ENCODE peak calls at places on chromosomes 7 and 10, in ten cellular contexts. One of them, this sample, is unnamed.

GRCh38 chr7:32093415-32094408 is 23.5 kb upstream of the PDE1C start:
- DNase-seq in transverse colon: no peak
- DNase-seq in stomach: peak; percentile 68
- DNase-seq in Panc1: no peak
- DNase-seq in K562: no peak
- DNase-seq in sigmoid colon: no peak
- DNase-seq in breast epithelium: no peak
- DNase-seq in prostate gland: peak; percentile 69
- DNase-seq in H1: no peak
- DNase-seq in HCT116: no peak
- DNase-seq in this sample: no peak

GRCh38 chr10:88342733-88343310 is 240.3 kb downstream of the RNLS start:
- DNase-seq in stomach: no peak
- DNase-seq in sigmoid colon: no peak
- DNase-seq in Panc1: no peak
- DNase-seq in prostate gland: no peak
- DNase-seq in HCT116: no peak
- DNase-seq in transverse colon: peak; percentile 17
- DNase-seq in breast epithelium: no peak
- DNase-seq in K562: no peak
- DNase-seq in H1: no peak
- DNase-seq in this sample: no peak

GRCh38 chr10:103441611-103442010 is 10.6 kb downstream of the CALHM2 start:
- DNase-seq in Panc1: no peak
- DNase-seq in prostate gland: no peak
- DNase-seq in breast epithelium: no peak
- DNase-seq in stomach: no peak
- DNase-seq in H1: no peak
- DNase-seq in K562: no peak
- DNase-seq in HCT116: no peak
- DNase-seq in transverse colon: no peak
- DNase-seq in sigmoid colon: no peak
- DNase-seq in this sample: no peak

GRCh38 chr10:58189269-58189668 is 78.4 kb downstream of the IPMK start:
- DNase-seq in prostate gland: peak; percentile 26
- DNase-seq in stomach: no peak
- DNase-seq in H1: no peak
- DNase-seq in K562: no peak
- DNase-seq in HCT116: no peak
- DNase-seq in Panc1: no peak
- DNase-seq in transverse colon: no peak
- DNase-seq in breast epithelium: no peak
- DNase-seq in sigmoid colon: no peak
- DNase-seq in this sample: no peak

GRCh38 chr10:20254078-20254477 is 437.8 kb downstream of the PLXDC2 start:
- DNase-seq in sigmoid colon: no peak
- DNase-seq in stomach: no peak
- DNase-seq in prostate gland: no peak
- DNase-seq in Panc1: no peak
- DNase-seq in transverse colon: no peak
- DNase-seq in H1: no peak
- DNase-seq in HCT116: no peak
- DNase-seq in K562: no peak
- DNase-seq in breast epithelium: no peak
- DNase-seq in this sample: no peak

GRCh38 chr7:30470783-30471182 is 7.8 kb downstream of the NOD1 start:
- DNase-seq in K562: peak; percentile 18
- DNase-seq in sigmoid colon: peak; percentile 87
- DNase-seq in HCT116: no peak
- DNase-seq in H1: no peak
- DNase-seq in prostate gland: no peak
- DNase-seq in stomach: no peak
- DNase-seq in breast epithelium: no peak
- DNase-seq in Panc1: no peak
- DNase-seq in transverse colon: peak; percentile 53
- DNase-seq in this sample: peak; percentile 92

GRCh38 chr10:117543245-117543998 is 876 bp downstream of the EMX2 start:
- DNase-seq in HCT116: no peak
- DNase-seq in transverse colon: no peak
- DNase-seq in H1: no peak
- DNase-seq in stomach: no peak
- DNase-seq in K562: no peak
- DNase-seq in prostate gland: no peak
- DNase-seq in breast epithelium: no peak
- DNase-seq in Panc1: no peak
- DNase-seq in sigmoid colon: no peak
- DNase-seq in this sample: no peak

GRCh38 chr10:102917962-102918816 is at the start of gene CNNM2:
- DNase-seq in stomach: peak; percentile 100
- DNase-seq in Panc1: peak; percentile 99
- DNase-seq in prostate gland: peak; percentile 100
- DNase-seq in transverse colon: peak; percentile 100
- DNase-seq in HCT116: peak; percentile 100
- DNase-seq in K562: peak; percentile 95
- DNase-seq in H1: peak; percentile 100
- DNase-seq in breast epithelium: peak; percentile 99
- DNase-seq in sigmoid colon: peak; percentile 100
- DNase-seq in this sample: peak; percentile 100

GRCh38 chr10:127937069-127937468 is 30.2 kb downstream of the PTPRE start:
- DNase-seq in prostate gland: no peak
- DNase-seq in K562: no peak
- DNase-seq in Panc1: no peak
- DNase-seq in stomach: no peak
- DNase-seq in sigmoid colon: no peak
- DNase-seq in HCT116: no peak
- DNase-seq in H1: no peak
- DNase-seq in breast epithelium: no peak
- DNase-seq in transverse colon: no peak
- DNase-seq in this sample: no peak

GRCh38 chr7:1170741-1171501 is 10.9 kb upstream of the ZFAND2A start:
- DNase-seq in transverse colon: no peak
- DNase-seq in H1: no peak
- DNase-seq in stomach: no peak
- DNase-seq in Panc1: no peak
- DNase-seq in sigmoid colon: no peak
- DNase-seq in prostate gland: no peak
- DNase-seq in K562: no peak
- DNase-seq in HCT116: no peak
- DNase-seq in breast epithelium: no peak
- DNase-seq in this sample: no peak

GRCh38 chr7:113768256-113768847 is 150.5 kb downstream of the PPP1R3A start:
- DNase-seq in transverse colon: no peak
- DNase-seq in prostate gland: no peak
- DNase-seq in breast epithelium: no peak
- DNase-seq in K562: no peak
- DNase-seq in H1: no peak
- DNase-seq in stomach: no peak
- DNase-seq in HCT116: no peak
- DNase-seq in Panc1: no peak
- DNase-seq in sigmoid colon: no peak
- DNase-seq in this sample: no peak

GRCh38 chr10:24617771-24618396 is 105.8 kb downstream of the ARHGAP21 start:
- DNase-seq in breast epithelium: no peak
- DNase-seq in stomach: peak; percentile 68
- DNase-seq in prostate gland: peak; percentile 7
- DNase-seq in HCT116: peak; percentile 45
- DNase-seq in sigmoid colon: peak; percentile 71
- DNase-seq in H1: peak; percentile 60
- DNase-seq in Panc1: peak; percentile 24
- DNase-seq in transverse colon: peak; percentile 66
- DNase-seq in K562: peak; percentile 65
- DNase-seq in this sample: peak; percentile 59

GRCh38 chr7:43511769-43512515 is 71.0 kb upstream of the STK17A start:
- DNase-seq in stomach: no peak
- DNase-seq in Panc1: no peak
- DNase-seq in H1: no peak
- DNase-seq in breast epithelium: no peak
- DNase-seq in sigmoid colon: no peak
- DNase-seq in prostate gland: no peak
- DNase-seq in HCT116: no peak
- DNase-seq in K562: no peak
- DNase-seq in transverse colon: no peak
- DNase-seq in this sample: no peak

GRCh38 chr10:5779753-5780152 is 33.5 kb downstream of the GDI2 start:
- DNase-seq in prostate gland: no peak
- DNase-seq in H1: no peak
- DNase-seq in sigmoid colon: no peak
- DNase-seq in K562: no peak
- DNase-seq in Panc1: no peak
- DNase-seq in HCT116: no peak
- DNase-seq in stomach: no peak
- DNase-seq in transverse colon: no peak
- DNase-seq in breast epithelium: no peak
- DNase-seq in this sample: no peak

GRCh38 chr7:82404094-82404493 is 39.5 kb downstream of the CACNA2D1 start:
- DNase-seq in HCT116: no peak
- DNase-seq in prostate gland: no peak
- DNase-seq in breast epithelium: no peak
- DNase-seq in sigmoid colon: no peak
- DNase-seq in K562: no peak
- DNase-seq in H1: no peak
- DNase-seq in Panc1: no peak
- DNase-seq in stomach: no peak
- DNase-seq in transverse colon: no peak
- DNase-seq in this sample: no peak

DNA sequence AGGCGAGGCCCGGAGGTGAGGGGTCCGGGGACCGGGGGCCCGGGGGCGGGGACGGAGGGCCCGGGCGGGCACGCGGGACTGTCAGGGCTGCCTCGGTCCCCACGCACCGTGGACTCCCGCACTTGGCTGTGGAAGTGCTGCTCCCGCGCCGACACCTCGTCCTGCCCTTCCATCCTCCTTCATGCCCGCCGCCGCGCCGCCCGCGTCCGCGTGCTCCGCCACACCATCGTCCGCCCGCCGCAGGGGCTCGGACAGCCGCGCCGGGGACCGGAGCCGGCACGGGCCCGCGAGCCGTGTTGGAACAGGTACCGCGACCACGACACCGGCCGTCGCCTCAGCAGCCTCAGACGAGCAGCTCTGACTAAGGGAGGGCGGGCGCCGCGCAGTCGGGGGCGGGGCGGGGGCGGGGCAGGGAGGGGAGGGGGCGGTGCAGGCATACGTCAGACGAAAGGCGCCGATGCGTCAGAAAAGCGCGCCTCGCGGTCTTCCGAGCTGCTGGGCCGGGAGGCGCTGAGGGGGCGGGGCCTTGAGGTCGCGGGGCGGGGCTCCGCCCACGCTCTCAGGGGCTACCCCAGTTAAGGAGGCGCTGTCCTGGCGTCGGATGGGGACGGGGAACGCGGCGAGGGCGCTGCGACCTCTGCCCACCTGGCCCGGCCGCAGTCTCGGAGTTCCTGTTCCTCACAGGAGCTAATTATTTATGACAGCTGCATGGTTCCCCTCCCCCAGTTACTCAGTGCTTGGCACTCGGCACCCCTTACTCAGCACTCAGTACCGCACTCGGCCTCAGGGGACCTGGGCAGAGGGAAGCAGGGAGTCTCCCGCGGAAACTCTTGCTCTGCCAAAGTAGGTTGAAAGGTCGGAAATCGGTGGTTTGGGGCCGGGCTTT is at the start of gene LMBR1:
- DNase-seq in Panc1: peak; percentile 80
- DNase-seq in transverse colon: peak; percentile 96
- DNase-seq in prostate gland: peak; percentile 94
- DNase-seq in HCT116: peak; percentile 88
- DNase-seq in stomach: peak; percentile 96
- DNase-seq in breast epithelium: peak; percentile 92
- DNase-seq in K562: peak; percentile 99
- DNase-seq in sigmoid colon: peak; percentile 97
- DNase-seq in H1: peak; percentile 91
- DNase-seq in this sample: peak; percentile 96
- TF ChIP-seq POLR2AphosphoS5 in Panc1: peak; percentile 88
- TF ChIP-seq POLR2AphosphoS5 in transverse colon: peak; percentile 61
- TF ChIP-seq POLR2AphosphoS5 in prostate gland: peak; percentile 93
- TF ChIP-seq POLR2AphosphoS5 in HCT116: peak; percentile 97
- TF ChIP-seq POLR2AphosphoS5 in stomach: peak; percentile 84
- TF ChIP-seq POLR2AphosphoS5 in breast epithelium: peak; percentile 81
- TF ChIP-seq POLR2AphosphoS5 in K562: peak; percentile 92
- TF ChIP-seq POLR2AphosphoS5 in sigmoid colon: peak; percentile 77
- TF ChIP-seq POLR2AphosphoS5 in H1: peak; percentile 77
- TF ChIP-seq POLR2AphosphoS5 in this sample: peak; percentile 76

DNA sequence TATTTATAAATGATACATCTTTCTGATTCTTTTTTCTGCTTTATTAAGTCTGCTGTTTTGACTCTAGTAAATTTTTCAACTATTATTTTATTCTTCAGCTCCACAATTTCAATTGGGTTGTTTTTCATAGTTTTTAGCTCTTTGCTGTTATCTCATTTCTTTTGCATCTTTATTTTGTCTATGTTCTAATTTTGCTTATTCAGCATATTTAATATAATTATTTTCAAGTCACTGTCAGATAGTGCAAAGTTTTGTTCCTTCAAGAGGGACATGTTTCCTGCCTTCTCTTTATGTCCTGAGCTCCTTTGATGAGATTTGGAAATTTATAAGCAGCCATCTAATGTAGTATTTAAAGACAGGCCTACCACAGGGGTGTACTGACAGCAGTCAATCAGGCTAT is 131.5 kb upstream of the ZNF722 start:
- DNase-seq in breast epithelium: no peak
- DNase-seq in stomach: no peak
- DNase-seq in prostate gland: no peak
- DNase-seq in HCT116: no peak
- DNase-seq in sigmoid colon: no peak
- DNase-seq in Panc1: no peak
- DNase-seq in H1: no peak
- DNase-seq in K562: no peak
- DNase-seq in transverse colon: no peak
- DNase-seq in this sample: no peak
- H3K9me3 ChIP-seq in breast epithelium: peaks cover 27% of the 10 kb centered on the region
- H3K9me3 ChIP-seq in stomach: no peaks in the 10 kb centered on the region
- H3K9me3 ChIP-seq in prostate gland: no peaks in the 10 kb centered on the region
- H3K9me3 ChIP-seq in HCT116: no peaks in the 10 kb centered on the region
- H3K9me3 ChIP-seq in sigmoid colon: peaks cover 2% of the 10 kb centered on the region
- H3K9me3 ChIP-seq in Panc1: peaks cover 15% of the 10 kb centered on the region
- H3K9me3 ChIP-seq in H1: peaks cover 54% of the 10 kb centered on the region
- H3K9me3 ChIP-seq in K562: no peaks in the 10 kb centered on the region
- H3K9me3 ChIP-seq in transverse colon: peaks cover 16% of the 10 kb centered on the region
- H3K9me3 ChIP-seq in this sample: peaks cover 10% of the 10 kb centered on the region

DNA sequence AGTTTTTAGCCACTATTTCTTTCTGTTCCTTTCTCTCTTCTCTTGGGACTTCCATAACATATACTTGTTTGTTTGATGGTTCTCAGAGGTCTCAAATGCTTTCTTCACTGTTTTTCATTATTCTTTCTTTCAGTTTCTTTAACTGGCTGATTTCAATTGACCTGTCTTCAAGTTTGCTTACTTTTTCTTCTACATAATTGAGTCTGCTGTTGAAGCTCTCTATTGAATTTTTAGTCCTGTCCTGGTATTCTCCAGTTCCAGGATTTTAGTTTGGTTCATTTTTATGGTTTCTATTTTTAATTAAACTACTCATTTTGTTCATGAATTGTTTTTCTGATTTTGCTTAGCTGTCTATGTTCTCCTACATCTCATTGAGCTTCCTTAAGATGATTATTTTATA is 1305.3 kb upstream of the CELF2 start:
- DNase-seq in K562: no peak
- DNase-seq in stomach: no peak
- DNase-seq in H1: no peak
- DNase-seq in sigmoid colon: no peak
- DNase-seq in Panc1: no peak
- DNase-seq in breast epithelium: no peak
- DNase-seq in HCT116: no peak
- DNase-seq in prostate gland: no peak
- DNase-seq in transverse colon: no peak
- DNase-seq in this sample: no peak
- H3K27ac ChIP-seq in K562: no peak overlapping the region
- H3K27ac ChIP-seq in stomach: no peak overlapping the region
- H3K27ac ChIP-seq in H1: no peak overlapping the region
- H3K27ac ChIP-seq in sigmoid colon: no peak overlapping the region
- H3K27ac ChIP-seq in Panc1: no peak overlapping the region
- H3K27ac ChIP-seq in breast epithelium: no peak overlapping the region
- H3K27ac ChIP-seq in HCT116: no peak overlapping the region
- H3K27ac ChIP-seq in prostate gland: no peak overlapping the region
- H3K27ac ChIP-seq in transverse colon: no peak overlapping the region
- H3K27ac ChIP-seq in this sample: no peak overlapping the region

GRCh38 chr10:4663162-4663992 is 162.6 kb upstream of the AKR1E2 start:
- DNase-seq in sigmoid colon: peak; percentile 92
- DNase-seq in HCT116: peak; percentile 97
- DNase-seq in K562: peak; percentile 22
- DNase-seq in Panc1: peak; percentile 94
- DNase-seq in stomach: peak; percentile 53
- DNase-seq in prostate gland: peak; percentile 91
- DNase-seq in transverse colon: peak; percentile 77
- DNase-seq in H1: no peak
- DNase-seq in breast epithelium: no peak
- DNase-seq in this sample: peak; percentile 97
- TF ChIP-seq POLR2AphosphoS5 in sigmoid colon: peak; percentile 94
- TF ChIP-seq POLR2AphosphoS5 in HCT116: peak; percentile 51
- TF ChIP-seq POLR2AphosphoS5 in K562: no peak
- TF ChIP-seq POLR2AphosphoS5 in Panc1: peak; percentile 62
- TF ChIP-seq POLR2AphosphoS5 in stomach: peak; percentile 91
- TF ChIP-seq POLR2AphosphoS5 in prostate gland: peak; percentile 98
- TF ChIP-seq POLR2AphosphoS5 in transverse colon: peak; percentile 95
- TF ChIP-seq POLR2AphosphoS5 in H1: no peak
- TF ChIP-seq POLR2AphosphoS5 in breast epithelium: peak; percentile 98
- TF ChIP-seq POLR2AphosphoS5 in this sample: peak; percentile 78

This sample was measured in endothelial cell of umbilical vein.